ENCODE peak calls at places on chromosome 1, in six cellular contexts. Q, T, I, P, W and F are unnamed samples.

GRCh38 chr1:208206092-208206698 is 38.0 kb downstream of the PLXNA2 start:
- DNase-seq in I (no peak), P (peak; percentile 72), Q (no peak), T (no peak), W (no peak), F (no peak)

GRCh38 chr1:11768821-11769220 is 6.8 kb downstream of the C1orf167 start:
- DNase-seq in I (no peak), P (no peak), W (no peak), T (no peak), Q (no peak), F (peak; percentile 36)

GRCh38 chr1:156524481-156524869 is 23.9 kb upstream of the MEF2D start:
- DNase-seq in Q (no peak), P (no peak), T (no peak), I (no peak), W (no peak), F (no peak)

GRCh38 chr1:61274979-61275378 is 192.6 kb downstream of the NFIA start:
- DNase-seq in Q (no peak), W (no peak), P (no peak), I (no peak), T (no peak), F (no peak)

GRCh38 chr1:59418361-59418760 is 121.5 kb downstream of the FGGY start:
- DNase-seq in W (no peak), T (peak; percentile 55), Q (no peak), I (no peak), P (no peak), F (peak; percentile 44)

GRCh38 chr1:41880261-41880660 is 38.5 kb downstream of the HIVEP3 start:
- DNase-seq in T (peak; percentile 63), I (no peak), P (no peak), Q (no peak), W (no peak), F (no peak)

GRCh38 chr1:5748286-5749225 is 243.7 kb downstream of the NPHP4 start:
- DNase-seq in P (no peak), I (peak; percentile 44), T (no peak), Q (no peak), W (peak; percentile 20), F (no peak)

GRCh38 chr1:31843506-31843905 is 27.7 kb upstream of the SPOCD1 start:
- DNase-seq in Q (no peak), W (no peak), T (peak; percentile 80), P (peak; percentile 24), I (no peak), F (peak; percentile 70)

GRCh38 chr1:184152502-184152901 is 101.0 kb downstream of the TSEN15 start:
- DNase-seq in W (no peak), P (peak; percentile 94), T (peak; percentile 61), Q (no peak), I (no peak), F (no peak)

GRCh38 chr1:235424092-235424491 is 56.9 kb downstream of the TBCE start:
- DNase-seq in W (no peak), Q (no peak), I (no peak), T (no peak), P (no peak), F (peak; percentile 73)

GRCh38 chr1:75985827-75986226 is 53.6 kb upstream of the ASB17 start:
- DNase-seq in Q (no peak), P (peak; percentile 26), W (no peak), T (peak; percentile 47), I (no peak), F (no peak)

GRCh38 chr1:41394918-41395598 is 33.8 kb downstream of the FOXO6 start:
- DNase-seq in P (peak; percentile 39), I (peak; percentile 81), Q (peak; percentile 88), T (no peak), W (peak; percentile 90), F (peak; percentile 85)

GRCh38 chr1:27622828-27623227 is 12.2 kb downstream of the FGR start:
- DNase-seq in Q (no peak), I (no peak), T (no peak), P (no peak), W (peak; percentile 74), F (no peak)

GRCh38 chr1:246274191-246274590 is 232.9 kb downstream of the SMYD3 start:
- DNase-seq in Q (no peak), P (no peak), I (no peak), W (no peak), T (no peak), F (no peak)

GRCh38 chr1:32901823-32902534 is 790 bp upstream of the TMEM54 start:
- DNase-seq in Q (no peak), P (no peak), W (no peak), T (no peak), I (no peak), F (no peak)

GRCh38 chr1:32902535-32902920 is 1.3 kb upstream of the TMEM54 start:
- DNase-seq in T (no peak), W (no peak), P (no peak), I (no peak), Q (no peak), F (no peak)

GRCh38 chr1:32899586-32900296 is 1.4 kb downstream of the TMEM54 start:
- DNase-seq in T (no peak), I (no peak), W (no peak), P (no peak), Q (no peak), F (no peak)

GRCh38 chr1:32900371-32900955 is 726 bp downstream of the TMEM54 start:
- DNase-seq in P (no peak), I (peak; percentile 50), T (peak; percentile 7), Q (no peak), W (no peak), F (no peak)

DNA sequence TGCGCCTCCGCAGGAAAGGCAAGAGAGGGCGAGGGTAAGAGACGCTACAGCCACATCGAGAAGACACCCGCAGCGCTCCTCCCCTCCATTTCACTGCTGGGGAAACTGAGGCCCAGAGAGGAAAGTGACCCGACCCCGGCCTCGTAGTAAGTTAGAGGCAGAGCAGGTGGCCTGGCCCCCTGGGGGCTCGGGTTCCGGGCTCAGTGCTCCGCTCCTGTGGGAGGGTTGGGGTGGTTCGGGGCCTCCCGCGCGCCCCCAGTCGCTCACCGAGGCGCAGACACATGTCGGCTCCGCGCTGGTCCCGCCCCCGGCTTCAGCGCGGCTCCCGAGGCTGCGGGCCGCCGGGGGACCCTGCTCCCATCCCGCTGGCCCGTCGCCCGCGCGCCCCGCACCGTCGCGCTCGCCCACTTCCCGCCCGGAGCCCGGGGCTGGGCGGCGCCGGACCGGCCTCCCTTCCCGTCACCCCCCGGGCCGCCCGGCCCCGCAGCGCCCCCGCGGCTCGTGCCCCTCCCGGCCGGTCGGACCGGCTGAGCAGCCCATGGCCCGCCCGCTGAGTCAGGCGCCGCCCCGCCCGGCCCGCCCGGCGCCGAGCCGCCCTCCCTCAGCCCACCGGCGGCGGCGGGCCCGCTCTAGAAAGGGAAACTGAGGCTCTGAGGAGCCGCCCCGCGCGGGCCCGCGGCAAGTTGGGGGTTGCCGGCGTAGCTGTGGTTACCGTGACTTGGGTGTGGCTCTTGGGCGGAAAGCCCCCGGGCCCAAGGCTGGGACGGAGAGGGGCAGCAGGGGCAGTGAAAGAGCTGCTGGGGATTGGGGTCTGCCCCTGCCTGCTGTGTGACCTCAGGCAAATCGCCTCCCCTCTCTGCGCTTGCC is at the start of gene TMEM54:
- DNase-seq in T (peak; percentile 15), P (no peak), W (no peak), I (peak; percentile 69), Q (no peak), F (no peak)
- H3K9ac ChIP-seq in T (peak within 1 kb of the TSS; percentile 58), P (peak within 1 kb of the TSS; percentile 91), W (no peak within 1 kb of the TSS), I (no peak within 1 kb of the TSS), Q (peak within 1 kb of the TSS; percentile 74), F (peak within 1 kb of the TSS; percentile 53)

DNA sequence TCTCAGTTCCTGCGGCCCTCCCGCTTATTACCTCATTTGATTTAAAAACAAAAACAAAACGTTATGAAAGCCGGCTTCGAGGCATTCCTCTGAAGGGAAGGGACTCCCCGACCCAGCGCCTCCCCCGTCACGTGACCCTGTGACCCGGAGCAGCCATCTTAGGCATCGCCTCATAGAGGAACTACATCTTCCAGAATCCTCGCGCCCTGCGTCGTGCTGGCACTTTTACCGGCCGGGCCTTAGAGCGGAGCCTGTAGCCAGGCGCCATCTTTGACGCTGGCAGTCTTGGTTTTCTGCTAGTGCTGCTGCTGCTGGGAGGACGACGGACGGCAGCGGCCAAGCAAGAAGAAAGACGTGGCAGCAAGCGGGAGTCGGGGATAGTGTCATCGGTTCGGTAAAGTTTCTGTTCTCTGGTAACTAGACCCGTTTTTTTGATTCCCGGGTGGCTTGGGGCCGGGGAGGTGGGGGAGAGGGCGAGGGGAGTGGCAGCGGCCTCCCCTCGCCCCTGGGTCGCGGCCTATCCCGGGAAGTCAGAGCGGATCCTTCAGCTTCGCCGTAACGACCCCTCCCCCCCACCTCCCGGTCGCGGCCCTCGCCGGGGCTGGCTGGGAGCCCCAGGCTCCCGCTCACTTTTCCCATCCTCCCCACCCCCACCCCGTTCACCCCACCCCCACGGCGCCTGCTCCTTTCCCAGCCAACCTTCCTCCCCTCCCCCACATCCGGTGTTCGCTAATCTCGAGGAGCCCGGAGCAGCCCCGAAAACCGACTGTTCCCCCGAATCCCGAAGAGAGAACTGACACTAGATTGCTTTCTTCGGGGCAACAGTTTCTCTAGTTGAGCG is at the start of the genes ZBED6 and ZC3H11A:
- DNase-seq in Q (peak; percentile 94), P (peak; percentile 99), I (peak; percentile 98), T (peak; percentile 98), W (peak; percentile 99), F (peak; percentile 99)
- H4K8ac ChIP-seq in Q (no peak within 1 kb of the TSS), P (peak within 1 kb of the TSS; percentile 87), I (peak within 1 kb of the TSS; percentile 87), T (peak within 1 kb of the TSS; percentile 97), W (no peak within 1 kb of the TSS), F (no peak within 1 kb of the TSS)

DNA sequence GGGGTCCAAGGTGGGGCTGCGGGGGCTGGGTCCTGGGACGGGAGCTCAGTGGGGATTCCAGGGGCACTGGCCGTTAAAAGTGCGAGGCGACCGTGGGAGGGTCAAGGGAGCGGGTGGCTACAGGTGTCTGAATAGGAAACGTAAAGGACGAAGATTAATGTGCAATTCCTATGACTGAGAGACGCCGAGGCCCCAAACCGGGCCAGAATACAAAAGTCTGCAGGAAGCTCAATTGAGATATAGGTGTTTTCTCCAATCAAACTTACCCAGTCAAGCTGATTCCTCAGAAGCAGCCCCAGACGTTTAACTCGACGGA is at the start of gene PAFAH2:
- DNase-seq in T (no peak), P (no peak), Q (no peak), W (peak; percentile 42), I (no peak), F (no peak)
- H3K9ac ChIP-seq in T (peak within 1 kb of the TSS; percentile 63), P (peak within 1 kb of the TSS; percentile 85), Q (peak within 1 kb of the TSS; percentile 68), W (peak within 1 kb of the TSS; percentile 79), I (no peak within 1 kb of the TSS), F (peak within 1 kb of the TSS; percentile 89)

GRCh38 chr1:8230284-8230605 is 87.7 kb upstream of the SLC45A1 start:
- DNase-seq in P (no peak), Q (no peak), T (no peak), I (no peak), W (no peak), F (no peak)

GRCh38 chr1:8226747-8227146 is 91.2 kb upstream of the SLC45A1 start:
- DNase-seq in T (no peak), W (peak; percentile 57), I (no peak), P (no peak), Q (no peak), F (peak; percentile 55)

GRCh38 chr1:8228253-8228652 is 89.7 kb upstream of the SLC45A1 start:
- DNase-seq in P (no peak), W (no peak), I (no peak), Q (no peak), T (no peak), F (no peak)

DNA sequence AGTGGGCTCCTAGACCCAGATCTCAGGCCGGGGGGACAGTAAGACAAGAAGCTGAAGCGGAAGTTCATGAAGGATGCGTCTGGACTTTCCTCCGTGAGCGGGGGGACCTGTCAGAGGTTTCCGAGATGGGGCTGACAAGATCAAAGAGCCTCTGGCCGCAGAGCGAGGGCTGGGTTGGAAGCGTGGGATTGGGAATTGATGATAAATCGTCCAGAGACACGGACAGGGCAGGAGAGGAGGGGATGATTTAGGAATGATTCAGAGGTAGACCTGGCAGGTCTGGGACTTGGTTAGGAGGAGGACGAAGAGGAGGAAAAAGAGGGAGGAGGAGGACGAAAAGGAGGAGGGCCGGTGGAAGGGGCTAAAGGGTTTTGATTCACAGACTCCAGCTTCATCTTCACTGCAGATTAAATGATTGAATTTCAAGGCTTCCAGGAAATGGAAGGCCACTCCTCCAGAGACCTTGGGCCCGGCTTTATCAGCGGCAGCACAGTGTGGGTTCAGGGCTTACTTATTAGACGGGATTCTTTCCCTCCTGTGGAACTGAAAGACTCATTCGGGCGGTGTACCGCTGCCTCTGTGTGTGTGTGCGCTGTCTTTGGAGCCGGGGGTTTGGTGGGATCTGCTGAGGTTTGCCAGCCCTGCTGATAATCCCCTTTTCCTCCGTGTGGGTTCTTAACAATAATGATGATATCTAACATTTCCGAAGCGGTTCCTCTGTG is 85.7 kb upstream of the SLC45A1 start:
- DNase-seq in W (no peak), Q (no peak), T (no peak), I (no peak), P (no peak), F (no peak)
- H4K8ac ChIP-seq in W (no peak overlapping the region), Q (no peak overlapping the region), T (peak overlapping the region; percentile 69), I (no peak overlapping the region), P (no peak overlapping the region), F (no peak overlapping the region)